ENCODE peak calls at places on chromosomes 16 and 17, in seven cellular contexts. S is esophagus squamous epithelium, J is uterus, K is heart right ventricle, D is transverse colon, X is esophagus muscularis mucosa, C is astrocyte of the spinal cord. Q is an unnamed sample.

GRCh38 chr16:71722801-71723536 is 1.5 kb downstream of the PHLPP2 start:
- DNase-seq in D (peak), J (peak), S (no peak), C (peak), K (peak), X (no peak), Q (peak)

GRCh38 chr17:41624208-41625101 is at the start of gene KRT17:
- DNase-seq in C (no peak), J (no peak), X (no peak), D (no peak), K (no peak), S (no peak), Q (no peak)

GRCh38 chr17:60386137-60386395 is 5.9 kb downstream of the USP32 start:
- DNase-seq in C (no peak), X (no peak), S (no peak), D (no peak), K (no peak), J (no peak), Q (no peak)

GRCh38 chr16:4378202-4378666 is 6.6 kb downstream of the VASN start:
- DNase-seq in K (no peak), S (no peak), D (no peak), C (no peak), J (no peak), X (no peak), Q (no peak)

GRCh38 chr16:11583171-11583570 is 3.5 kb downstream of the LITAF start:
- DNase-seq in S (no peak), C (peak), K (no peak), D (no peak), X (no peak), J (peak), Q (no peak)

GRCh38 chr16:10761388-10761787 is 17.7 kb downstream of the NUBP1 start:
- DNase-seq in S (no peak), D (no peak), K (no peak), X (no peak), J (no peak), C (no peak), Q (no peak)

GRCh38 chr16:56662357-56663354 is 4.9 kb downstream of the MT1F start:
- DNase-seq in K (no peak), C (no peak), J (no peak), S (no peak), X (no peak), D (no peak), Q (no peak)

GRCh38 chr16:81174644-81175324 is 63.7 kb upstream of the BCO1 start:
- DNase-seq in K (no peak), D (no peak), S (no peak), J (no peak), C (no peak), X (no peak), Q (peak)

GRCh38 chr16:28096974-28097373 is 33.5 kb upstream of the GSG1L start:
- DNase-seq in K (no peak), J (no peak), C (no peak), X (no peak), S (no peak), D (no peak), Q (no peak)

GRCh38 chr16:81723098-81723723 is 55.9 kb upstream of the PLCG2 start:
- DNase-seq in X (no peak), J (peak), S (no peak), K (peak), D (no peak), C (peak), Q (peak)

GRCh38 chr17:46178550-46179198 is 14.6 kb downstream of the KANSL1 start:
- DNase-seq in C (no peak), X (no peak), S (no peak), J (no peak), D (no peak), K (no peak), Q (peak)

GRCh38 chr17:7839890-7840260 is 5.9 kb downstream of the KDM6B start:
- DNase-seq in X (no peak), S (no peak), J (no peak), C (peak), K (no peak), D (no peak), Q (peak)

GRCh38 chr17:71180801-71181385 is 939.9 kb upstream of the SOX9 start:
- DNase-seq in D (peak), J (no peak), S (no peak), X (no peak), K (no peak), C (peak), Q (peak)

GRCh38 chr17:6910987-6911603 is 79.6 kb upstream of the TEKT1 start:
- DNase-seq in D (no peak), C (peak), X (no peak), S (no peak), J (no peak), K (no peak), Q (peak)

GRCh38 chr16:89422527-89422904 is 67.8 kb downstream of the ANKRD11 start:
- DNase-seq in C (peak), J (no peak), K (peak), X (no peak), D (no peak), S (no peak), Q (peak)

GRCh38 chr16:49952386-49952785 is 72.6 kb upstream of the CNEP1R1 start:
- DNase-seq in D (no peak), K (no peak), X (no peak), S (no peak), C (no peak), J (no peak), Q (peak)

GRCh38 chr17:59851431-59852375 is 41.0 kb downstream of the TUBD1 start:
- DNase-seq in X (no peak), J (peak), C (peak), K (no peak), D (peak), S (no peak), Q (peak)

GRCh38 chr17:62678214-62678919 is 50.9 kb downstream of the MRC2 start:
- DNase-seq in S (no peak), X (no peak), K (no peak), J (no peak), D (no peak), C (no peak), Q (no peak)

GRCh38 chr16:65178151-65178550 is 56.3 kb upstream of the CDH11 start:
- DNase-seq in S (no peak), X (no peak), J (no peak), C (peak), K (no peak), D (no peak), Q (peak)

GRCh38 chr16:12081048-12081404 is 104.5 kb downstream of the SNX29 start:
- DNase-seq in D (no peak), J (no peak), K (no peak), X (no peak), C (no peak), S (no peak), Q (no peak)

GRCh38 chr17:21263351-21263750 is 10.1 kb upstream of the NATD1 start:
- DNase-seq in S (no peak), X (no peak), J (no peak), K (no peak), C (no peak), D (no peak), Q (peak)

GRCh38 chr16:74936902-74937560 is 47.9 kb downstream of the WDR59 start:
- DNase-seq in D (no peak), J (no peak), C (peak), S (no peak), K (no peak), X (no peak), Q (peak)

GRCh38 chr16:86189934-86190333 is 291.0 kb downstream of the IRF8 start:
- DNase-seq in S (no peak), K (no peak), C (no peak), X (no peak), D (no peak), J (no peak), Q (no peak)

GRCh38 chr16:85355515-85355837 is 243.2 kb upstream of the CIBAR2 start:
- DNase-seq in S (no peak), J (no peak), K (no peak), X (no peak), C (no peak), D (no peak), Q (no peak)

GRCh38 chr17:20206068-20206467 is 196.9 kb downstream of the SPECC1 start:
- DNase-seq in D (no peak), C (peak), X (no peak), S (no peak), J (peak), K (no peak), Q (peak)

GRCh38 chr17:37737971-37738370 is 6.9 kb downstream of the HNF1B start:
- DNase-seq in J (no peak), X (no peak), D (no peak), C (peak), K (no peak), S (no peak), Q (peak)

GRCh38 chr16:81275064-81275532 is 36.6 kb downstream of the BCO1 start:
- DNase-seq in K (no peak), X (no peak), J (no peak), S (no peak), D (peak), C (no peak), Q (no peak)

DNA sequence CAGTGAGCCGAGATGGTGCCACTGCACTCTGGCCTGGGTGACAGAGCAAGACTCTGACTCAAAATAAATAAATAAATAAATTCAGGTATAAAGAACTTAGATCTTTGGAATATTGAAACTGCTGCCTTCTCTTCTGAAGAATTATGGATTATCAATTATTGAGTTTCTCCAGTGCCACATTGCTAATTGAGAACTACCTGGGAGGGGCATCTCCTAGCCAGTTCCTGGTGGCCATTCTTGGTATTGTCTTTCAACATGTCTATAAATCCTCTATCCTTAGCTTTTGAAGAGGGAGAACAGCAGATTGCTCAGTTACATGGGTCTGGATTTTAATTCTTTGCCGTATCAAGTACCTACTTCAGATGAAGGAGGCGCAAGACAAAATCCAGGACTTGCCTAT is 29.2 kb downstream of the CALCOCO2 start:
- DNase-seq in S (no peak), J (no peak), D (no peak), C (no peak), K (no peak), X (no peak), Q (no peak)
- TF ChIP-seq CTCF in S (no peak), J (no peak), D (peak), C (peak), K (no peak), X (no peak), Q (peak)

GRCh38 chr17:14840616-14841231 is 424.4 kb downstream of the PMP22 start:
- DNase-seq in X (no peak), K (no peak), S (no peak), C (peak), D (no peak), J (no peak), Q (peak)

GRCh38 chr17:14843086-14843795 is 421.9 kb downstream of the PMP22 start:
- DNase-seq in X (no peak), D (no peak), K (no peak), J (no peak), C (no peak), S (no peak), Q (no peak)

GRCh38 chr17:14845562-14846335 is 419.4 kb downstream of the PMP22 start:
- DNase-seq in X (no peak), K (no peak), D (no peak), S (no peak), J (no peak), C (no peak), Q (peak)
- H3K4me3 ChIP-seq in X (no peak), K (no peak), D (no peak), S (no peak), J (no peak), C (no peak), Q (no peak)

GRCh38 chr16:67932462-67932840 is 789 bp upstream of the CTRL start:
- DNase-seq in S (no peak), J (no peak), C (no peak), K (no peak), D (no peak), X (no peak), Q (no peak)

GRCh38 chr16:67933805-67934204 is 2.1 kb upstream of the CTRL start:
- DNase-seq in K (no peak), J (no peak), S (no peak), X (no peak), C (no peak), D (no peak), Q (no peak)

GRCh38 chr16:67930678-67931211 is 917 bp downstream of the CTRL start:
- DNase-seq in J (no peak), C (no peak), X (no peak), K (no peak), D (no peak), S (no peak), Q (no peak)

GRCh38 chr16:67930191-67930590 is 1.5 kb downstream of the CTRL start:
- DNase-seq in C (no peak), K (no peak), D (no peak), X (no peak), S (no peak), J (no peak), Q (no peak)

GRCh38 chr16:67931712-67932461 is at the start of gene CTRL:
- DNase-seq in S (no peak), X (no peak), D (no peak), C (no peak), J (no peak), K (no peak), Q (no peak)
- TF ChIP-seq CTCF in S (no peak), X (no peak), D (no peak), C (peak), J (no peak), K (no peak), Q (peak)

GRCh38 chr16:3023415-3023668 is 400 bp downstream of the HCFC1R1 start:
- DNase-seq in K (peak), S (no peak), J (peak), X (no peak), C (no peak), D (no peak), Q (peak)
- H3K4me3 ChIP-seq in K (peak), S (peak), J (peak), X (peak), C (peak), D (peak), Q (peak)